ENCODE peak calls at places on chromosomes 2 and 18, in six cellular contexts. U, R, E, V, O and X are unnamed samples.

GRCh38 chr2:102672124-102672786 is 52.9 kb downstream of the SLC9A2 start:
- DNase-seq in U (no peak), R (no peak), V (no peak), O (no peak), E (no peak), X (no peak)

GRCh38 chr18:57811477-57812125 is 8.5 kb upstream of the ATP8B1 start:
- DNase-seq in R (no peak), U (no peak), E (no peak), V (no peak), O (no peak), X (no peak)

GRCh38 chr2:96730212-96730611 is 9.7 kb downstream of the LMAN2L start:
- DNase-seq in O (no peak), V (peak), R (no peak), E (peak), U (no peak), X (no peak)

GRCh38 chr2:214311031-214311533 is 99.8 kb upstream of the VWC2L start:
- DNase-seq in R (no peak), E (no peak), O (peak), V (no peak), U (no peak), X (no peak)

GRCh38 chr2:142033393-142033792 is 97.4 kb downstream of the LRP1B start:
- DNase-seq in V (no peak), E (peak), O (peak), U (no peak), R (no peak), X (no peak)

GRCh38 chr2:111148925-111149324 is 28.2 kb downstream of the BCL2L11 start:
- DNase-seq in R (no peak), V (no peak), E (no peak), U (no peak), O (no peak), X (no peak)

GRCh38 chr2:18719978-18720775 is 130.8 kb upstream of the NT5C1B start:
- DNase-seq in E (peak), O (no peak), U (no peak), V (peak), R (peak), X (no peak)

GRCh38 chr2:29528891-29529520 is 392.4 kb downstream of the ALK start:
- DNase-seq in V (no peak), R (peak), U (peak), O (no peak), E (peak), X (no peak)

GRCh38 chr18:60259052-60259681 is 113.4 kb downstream of the MC4R start:
- DNase-seq in R (peak), V (no peak), E (peak), U (no peak), O (no peak), X (no peak)

GRCh38 chr2:10178751-10179150 is 56.2 kb downstream of the RRM2 start:
- DNase-seq in O (no peak), V (no peak), E (no peak), U (no peak), R (no peak), X (no peak)

GRCh38 chr2:96537734-96538486 is 1.4 kb downstream of the ARID5A start:
- DNase-seq in V (no peak), O (no peak), R (no peak), U (no peak), E (no peak), X (no peak)

GRCh38 chr2:14321357-14321756 is 311.2 kb upstream of the LRATD1 start:
- DNase-seq in U (no peak), E (no peak), O (no peak), R (no peak), V (no peak), X (no peak)

GRCh38 chr18:25310045-25310444 is 41.9 kb downstream of the ZNF521 start:
- DNase-seq in R (peak), V (no peak), U (no peak), E (peak), O (no peak), X (no peak)

GRCh38 chr2:157592374-157592773 is 36.3 kb downstream of the ACVR1C start:
- DNase-seq in U (no peak), V (no peak), E (no peak), O (no peak), R (no peak), X (no peak)

GRCh38 chr2:168816369-168816768 is 13.9 kb downstream of the NOSTRIN start:
- DNase-seq in E (peak), R (peak), O (peak), U (no peak), V (peak), X (no peak)

GRCh38 chr2:126953483-126953882 is 54.8 kb downstream of the TEX51 start:
- DNase-seq in R (no peak), U (no peak), O (no peak), E (no peak), V (no peak), X (no peak)

GRCh38 chr18:52313213-52313612 is 26.8 kb upstream of the DCC start:
- DNase-seq in U (no peak), V (peak), E (peak), R (no peak), O (peak), X (no peak)

GRCh38 chr2:105102963-105103421 is 65.1 kb downstream of the MRPS9 start:
- DNase-seq in U (no peak), E (peak), V (peak), O (no peak), R (peak), X (no peak)

GRCh38 chr2:69645026-69645425 is 1.5 kb upstream of the AAK1 start:
- DNase-seq in E (no peak), O (no peak), R (no peak), V (no peak), U (no peak), X (no peak)

GRCh38 chr2:96024336-96025106 is 10.2 kb downstream of the GPAT2 start:
- DNase-seq in V (no peak), O (no peak), E (no peak), R (no peak), U (no peak), X (no peak)

GRCh38 chr18:14978962-14979535 is 231.1 kb downstream of the ANKRD30B start:
- DNase-seq in O (peak), U (peak), V (no peak), E (peak), R (peak), X (peak)

GRCh38 chr2:290090-290722 is 2.3 kb upstream of the ALKAL2 start:
- DNase-seq in U (peak), O (peak), V (peak), R (peak), E (peak), X (peak)

GRCh38 chr2:73897934-73898333 is 5.1 kb downstream of the ACTG2 start:
- DNase-seq in R (no peak), U (no peak), E (no peak), O (peak), V (no peak), X (no peak)

GRCh38 chr2:108905176-108905575 is 83.8 kb downstream of the EDAR start:
- DNase-seq in U (peak), R (no peak), O (no peak), V (no peak), E (no peak), X (no peak)

GRCh38 chr18:12352188-12352587 is 24.8 kb downstream of the AFG3L2 start:
- DNase-seq in R (no peak), V (no peak), U (no peak), O (no peak), E (no peak), X (no peak)

GRCh38 chr2:241986836-241987641 is 117.5 kb downstream of the RTP5 start:
- DNase-seq in R (no peak), V (no peak), U (peak), E (no peak), O (no peak), X (no peak)

GRCh38 chr18:29644276-29644675 is 1398.3 kb downstream of the DSC3 start:
- DNase-seq in O (no peak), U (no peak), V (no peak), R (no peak), E (peak), X (no peak)

GRCh38 chr2:227106845-227107759 is 56.9 kb downstream of the COL4A4 start:
- DNase-seq in E (peak), O (peak), U (no peak), V (peak), R (peak), X (peak)

GRCh38 chr2:158686166-158686792 is 108.8 kb upstream of the DAPL1 start:
- DNase-seq in R (peak), V (no peak), U (no peak), E (no peak), O (no peak), X (no peak)

GRCh38 chr18:78682716-78683115 is 296.9 kb upstream of the SALL3 start:
- DNase-seq in R (no peak), U (no peak), E (no peak), V (no peak), O (no peak), X (no peak)

GRCh38 chr18:12293831-12294230 is 14.2 kb upstream of the TUBB6 start:
- DNase-seq in E (no peak), U (no peak), R (no peak), V (no peak), O (no peak), X (no peak)

GRCh38 chr18:4181882-4182568 is 273.1 kb downstream of the DLGAP1 start:
- DNase-seq in R (no peak), O (no peak), U (no peak), E (no peak), V (no peak), X (peak)
- TF ChIP-seq CTCF in R (no peak), O (no peak), U (no peak), E (no peak), V (no peak), X (no peak)

GRCh38 chr18:70075906-70076305 is 128.2 kb upstream of the CD226 start:
- DNase-seq in R (peak), E (no peak), V (no peak), U (no peak), O (no peak), X (no peak)

GRCh38 chr18:70074091-70074490 is 126.4 kb upstream of the CD226 start:
- DNase-seq in V (no peak), E (no peak), O (no peak), R (peak), U (no peak), X (no peak)

GRCh38 chr18:70073442-70073841 is 125.8 kb upstream of the CD226 start:
- DNase-seq in U (no peak), O (no peak), V (no peak), R (no peak), E (no peak), X (no peak)

GRCh38 chr18:70069965-70070364 is 122.3 kb upstream of the CD226 start:
- DNase-seq in O (no peak), R (no peak), V (no peak), U (no peak), E (no peak), X (no peak)

DNA sequence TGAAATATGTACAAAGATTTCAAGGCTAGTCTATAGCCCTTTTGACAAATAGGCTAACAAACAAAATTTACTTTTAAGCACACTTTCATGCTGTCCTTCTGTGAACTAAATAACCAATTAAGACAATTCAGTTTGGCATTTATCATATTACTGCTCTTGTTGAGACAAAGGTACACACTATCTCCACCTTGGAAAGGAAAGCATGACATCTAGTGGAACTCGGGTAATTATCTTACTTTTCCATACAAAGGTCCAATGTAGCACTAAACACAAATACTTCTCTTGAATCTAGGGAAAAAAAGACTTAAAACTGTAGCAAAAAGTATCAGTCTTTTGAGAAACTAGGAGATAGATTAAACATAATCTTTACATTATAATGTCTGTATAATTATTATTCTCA is 125.0 kb upstream of the CD226 start:
- DNase-seq in U (no peak), O (no peak), V (no peak), E (peak), R (peak), X (no peak)
- TF ChIP-seq CTCF in U (no peak), O (no peak), V (peak), E (peak), R (no peak), X (no peak)

GRCh38 chr18:75231053-75231406 is 20.4 kb downstream of the TSHZ1 start:
- DNase-seq in U (no peak), R (no peak), O (no peak), V (no peak), E (no peak), X (no peak)
- TF ChIP-seq CTCF in U (no peak), R (no peak), O (no peak), V (no peak), E (no peak), X (no peak)

GRCh38 chr2:172278642-172279041 is 148.7 kb upstream of the ITGA6 start:
- DNase-seq in V (no peak), R (no peak), O (no peak), E (no peak), U (no peak), X (no peak)
- TF ChIP-seq CTCF in V (no peak), R (no peak), O (no peak), E (no peak), U (no peak), X (no peak)

DNA sequence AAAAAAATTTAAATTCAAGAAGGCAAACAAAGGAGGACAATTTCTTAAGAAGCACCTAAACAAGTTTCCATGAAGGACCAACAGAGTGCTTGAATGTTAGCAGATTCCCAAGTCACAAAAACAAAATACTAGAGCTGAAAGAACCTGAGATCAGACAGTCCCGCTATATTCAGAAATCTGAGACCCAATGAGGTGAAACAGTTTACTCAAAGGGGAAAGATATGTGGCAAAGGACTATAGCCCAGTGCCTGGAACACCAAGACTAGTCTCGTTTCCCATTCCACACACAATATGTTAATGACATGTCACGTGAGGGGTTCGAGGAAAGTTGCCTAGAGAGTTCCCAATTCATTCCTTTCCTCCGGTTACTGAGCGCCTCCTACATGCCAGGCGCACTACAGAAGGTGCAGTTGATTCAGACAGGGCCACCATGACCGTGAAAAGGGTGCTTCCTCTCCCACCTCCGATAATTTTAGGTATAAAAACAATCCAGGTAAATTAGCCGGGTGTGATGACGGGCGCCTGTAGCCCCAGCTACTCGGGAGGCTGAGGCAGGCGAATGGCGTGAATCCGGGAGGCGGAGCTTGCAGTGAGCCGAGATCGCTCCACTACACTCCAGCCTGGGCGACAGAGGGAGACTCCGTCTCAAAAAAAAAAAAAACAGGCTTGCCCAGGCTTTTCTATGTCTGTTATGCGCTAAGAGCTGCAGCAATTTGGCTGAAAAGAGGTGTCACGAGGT is 617 bp downstream of the SRBD1 start:
- DNase-seq in E (peak), U (peak), V (peak), O (peak), R (peak), X (peak)
- TF ChIP-seq CTCF in E (peak), U (no peak), V (peak), O (no peak), R (peak), X (no peak)

GRCh38 chr18:23189768-23190661 is 54.7 kb downstream of the CABLES1 start:
- DNase-seq in R (no peak), U (peak), O (no peak), E (no peak), V (no peak), X (no peak)
- TF ChIP-seq CTCF in R (no peak), U (no peak), O (no peak), E (no peak), V (no peak), X (no peak)

GRCh38 chr2:165778653-165779451 is 15.2 kb downstream of the GALNT3 start:
- DNase-seq in V (no peak), E (no peak), O (peak), R (no peak), U (no peak), X (peak)
- TF ChIP-seq CTCF in V (no peak), E (no peak), O (peak), R (peak), U (no peak), X (no peak)

GRCh38 chr2:106341666-106342065 is 126.5 kb downstream of the RGPD3 start:
- DNase-seq in E (no peak), R (no peak), O (no peak), V (no peak), U (no peak), X (no peak)
- TF ChIP-seq CTCF in E (no peak), R (no peak), O (no peak), V (no peak), U (no peak), X (no peak)

GRCh38 chr2:234818937-234819336 is 132.9 kb upstream of the SH3BP4 start:
- DNase-seq in E (no peak), V (no peak), U (no peak), R (no peak), O (no peak), X (no peak)
- TF ChIP-seq CTCF in E (peak), V (no peak), U (no peak), R (peak), O (no peak), X (no peak)